ENCODE peak calls at places on chromosomes 5 and 9, in nine cellular contexts. N is left lobe of liver, U is heart left ventricle, J is iPS DF 19.7, G is lung microvascular endothelial cell, V is RKO, O is SIG-M5, K is lower leg skin, S is Ammon's horn. I is an unnamed sample.

GRCh38 chr9:127187231-127187956 is 65.0 kb upstream of the ANGPTL2 start:
- DNase-seq in O (no peak), V (peak), S (no peak), N (no peak), U (no peak), K (peak), J (no peak), G (peak), I (no peak)

GRCh38 chr9:133428579-133429215 is 6.5 kb downstream of the ADAMTS13 start:
- DNase-seq in K (no peak), N (no peak), U (no peak), J (no peak), G (no peak), V (no peak), O (no peak), S (no peak), I (no peak)

GRCh38 chr9:74951725-74952151 is 974 bp downstream of the C9orf40 start:
- DNase-seq in S (peak), V (peak), K (peak), U (peak), J (no peak), O (no peak), G (peak), N (peak), I (no peak)

GRCh38 chr9:122338536-122338935 is 32.3 kb upstream of the PTGS1 start:
- DNase-seq in N (no peak), S (no peak), U (no peak), G (no peak), O (no peak), V (no peak), J (no peak), K (peak), I (no peak)

GRCh38 chr5:10403829-10404228 is 37.9 kb upstream of the ROPN1L start:
- DNase-seq in S (no peak), G (no peak), U (no peak), V (no peak), J (no peak), N (no peak), O (no peak), K (no peak), I (no peak)

GRCh38 chr5:157478726-157479125 is 18.7 kb downstream of the NIPAL4 start:
- DNase-seq in U (no peak), G (no peak), V (no peak), K (no peak), J (no peak), S (no peak), N (no peak), O (no peak), I (no peak)

GRCh38 chr5:151896041-151896691 is 28.5 kb downstream of the GLRA1 start:
- DNase-seq in J (no peak), U (no peak), N (no peak), G (peak), S (no peak), K (no peak), O (no peak), V (peak), I (peak)

GRCh38 chr5:72452515-72453259 is 54.5 kb downstream of the ZNF366 start:
- DNase-seq in S (no peak), O (no peak), G (peak), U (peak), K (peak), N (peak), J (no peak), V (peak), I (no peak)

GRCh38 chr9:89902450-89902849 is 297.6 kb downstream of the GADD45G start:
- DNase-seq in G (no peak), V (no peak), K (peak), S (peak), N (no peak), U (no peak), O (no peak), J (no peak), I (no peak)

GRCh38 chr9:127991017-127991756 is 10.4 kb upstream of the EEIG1 start:
- DNase-seq in G (peak), O (no peak), V (no peak), S (no peak), J (no peak), U (no peak), K (no peak), N (peak), I (no peak)

GRCh38 chr5:1781726-1782384 is 17.8 kb downstream of the MRPL36 start:
- DNase-seq in G (no peak), K (no peak), J (no peak), N (no peak), S (no peak), O (no peak), V (no peak), U (no peak), I (no peak)

GRCh38 chr5:107781451-107781850 is 110.7 kb upstream of the EFNA5 start:
- DNase-seq in O (no peak), N (no peak), S (no peak), G (no peak), U (no peak), J (no peak), V (no peak), K (no peak), I (no peak)

GRCh38 chr5:126004636-126005035 is 418.6 kb upstream of the GRAMD2B start:
- DNase-seq in N (no peak), O (no peak), V (no peak), J (no peak), G (no peak), U (no peak), K (no peak), S (no peak), I (no peak)

GRCh38 chr5:103582364-103582763 is 19.8 kb upstream of the NUDT12 start:
- DNase-seq in O (no peak), J (no peak), K (no peak), S (peak), U (no peak), N (no peak), G (peak), V (peak), I (no peak)

GRCh38 chr5:149529463-149529862 is 21.8 kb downstream of the CSNK1A1 start:
- DNase-seq in S (no peak), K (no peak), J (no peak), O (no peak), N (no peak), V (no peak), U (no peak), G (no peak), I (no peak)

GRCh38 chr9:112839331-112839730 is 51.3 kb downstream of the SLC46A2 start:
- DNase-seq in U (no peak), J (no peak), V (no peak), K (no peak), G (no peak), S (peak), N (no peak), O (no peak), I (no peak)

GRCh38 chr9:71690058-71690691 is 78.1 kb downstream of the CEMIP2 start:
- DNase-seq in N (no peak), U (no peak), V (no peak), O (no peak), S (no peak), G (peak), J (no peak), K (no peak), I (no peak)

GRCh38 chr9:121690766-121691165 is 39.3 kb downstream of the DAB2IP start:
- DNase-seq in V (no peak), J (no peak), O (no peak), K (no peak), G (no peak), N (no peak), U (no peak), S (no peak), I (no peak)

GRCh38 chr5:157670662-157671591 is at the start of gene C5orf52:
- DNase-seq in J (no peak), N (no peak), G (peak), V (no peak), K (peak), O (no peak), U (peak), S (peak), I (no peak)

GRCh38 chr9:136361047-136361756 is 2.3 kb downstream of the DNLZ start:
- DNase-seq in O (no peak), S (no peak), U (no peak), G (no peak), V (no peak), N (no peak), J (no peak), K (no peak), I (no peak)

GRCh38 chr5:23820764-23821471 is 313.5 kb downstream of the PRDM9 start:
- DNase-seq in V (peak), U (no peak), N (no peak), G (no peak), K (no peak), J (no peak), O (no peak), S (peak), I (no peak)

GRCh38 chr9:102631559-102631958 is 363.6 kb upstream of the CYLC2 start:
- DNase-seq in J (no peak), K (no peak), N (no peak), S (no peak), U (no peak), V (peak), O (no peak), G (peak), I (no peak)

GRCh38 chr9:42852133-42852532 is 668.7 kb downstream of the SPATA31A6 start:
- DNase-seq in S (peak), N (peak), K (no peak), U (peak), O (no peak), V (no peak), J (peak), G (peak), I (peak)

GRCh38 chr9:124340219-124341069 is 74.8 kb downstream of the PSMB7 start:
- DNase-seq in N (no peak), G (no peak), O (no peak), S (no peak), U (no peak), J (no peak), V (no peak), K (no peak), I (no peak)

GRCh38 chr5:72325566-72326297 is 5.6 kb downstream of the PTCD2 start:
- DNase-seq in G (peak), J (no peak), O (no peak), K (no peak), N (no peak), V (no peak), U (no peak), S (no peak), I (no peak)

GRCh38 chr9:127137640-127138360 is 15.4 kb upstream of the ANGPTL2 start:
- DNase-seq in S (no peak), O (no peak), K (peak), U (peak), N (no peak), G (no peak), V (no peak), J (no peak), I (no peak)

GRCh38 chr9:135081264-135081660 is 6.2 kb upstream of the OLFM1 start:
- DNase-seq in N (no peak), J (no peak), G (no peak), V (no peak), U (no peak), O (no peak), K (peak), S (no peak), I (no peak)

GRCh38 chr5:147949711-147950573 is 43.6 kb upstream of the C5orf46 start:
- DNase-seq in K (no peak), N (no peak), V (peak), J (no peak), G (peak), S (peak), U (no peak), O (no peak), I (no peak)

GRCh38 chr5:114544561-114544960 is 182.7 kb downstream of the KCNN2 start:
- DNase-seq in U (no peak), K (no peak), V (no peak), O (no peak), N (no peak), J (no peak), G (no peak), S (no peak), I (no peak)

GRCh38 chr9:125674981-125675973 is 31.7 kb downstream of the MAPKAP1 start:
- DNase-seq in S (no peak), G (peak), U (no peak), O (no peak), J (no peak), K (no peak), N (no peak), V (peak), I (no peak)

GRCh38 chr5:179368806-179369529 is 23.7 kb upstream of the ADAMTS2 start:
- DNase-seq in V (no peak), K (no peak), O (no peak), G (no peak), S (no peak), U (no peak), N (no peak), J (no peak), I (no peak)

GRCh38 chr5:10524376-10525123 is 39.3 kb upstream of the ANKRD33B start:
- DNase-seq in G (no peak), K (peak), N (no peak), J (no peak), O (no peak), U (no peak), S (peak), V (no peak), I (no peak)

GRCh38 chr5:64637144-64637543 is 53.2 kb upstream of the SHISAL2B start:
- DNase-seq in J (no peak), U (no peak), G (no peak), K (no peak), V (no peak), S (no peak), O (peak), N (no peak), I (no peak)

GRCh38 chr5:6243706-6244105 is 134.6 kb downstream of the MED10 start:
- DNase-seq in N (no peak), U (no peak), O (no peak), V (no peak), G (no peak), K (peak), S (peak), J (no peak), I (no peak)

GRCh38 chr5:137566118-137566541 is 67.0 kb upstream of the SPOCK1 start:
- DNase-seq in V (no peak), S (no peak), U (no peak), O (no peak), K (no peak), J (no peak), N (no peak), G (no peak), I (no peak)

GRCh38 chr9:75378036-75378435 is 289.7 kb downstream of the OSTF1 start:
- DNase-seq in K (peak), O (no peak), U (peak), G (no peak), S (no peak), V (no peak), N (no peak), J (no peak), I (no peak)

GRCh38 chr9:135971892-135972291 is 10.7 kb upstream of the UBAC1 start:
- DNase-seq in J (peak), U (no peak), O (no peak), S (no peak), V (peak), G (no peak), K (no peak), N (no peak), I (peak)

I was measured in iPS DF 6.9.